ENCODE peak calls at places on chromosome 13, in four cellular contexts. F is left ventricle myocardium inferior; N is IMR-90; Q is CD8-positive, alpha-beta T cell. K is an unnamed sample. For H3K4me1, the result is how much of the 10 kb centered on the place peaks cover.

GRCh38 chr13:93079294-93079693 is 147.3 kb upstream of the GPC6 start:
- DNase-seq in F (no peak), N (peak), Q (no peak), K (no peak)

GRCh38 chr13:107211073-107211472 is 643.1 kb upstream of the ARGLU1 start:
- DNase-seq in F (peak), N (peak), Q (peak), K (peak)

GRCh38 chr13:34647379-34647778 is 294.7 kb upstream of the NBEA start:
- DNase-seq in F (no peak), N (no peak), Q (no peak), K (no peak)

GRCh38 chr13:94195715-94196114 is 283.8 kb downstream of the DCT start:
- DNase-seq in F (no peak), N (peak), Q (no peak), K (no peak)

GRCh38 chr13:84961023-84961422 is 838.2 kb downstream of the SLITRK6 start:
- DNase-seq in F (no peak), N (no peak), Q (no peak), K (no peak)

GRCh38 chr13:73399347-73400216 is 340.8 kb downstream of the KLF5 start:
- DNase-seq in F (no peak), N (no peak), Q (no peak), K (no peak)

GRCh38 chr13:59452189-59452588 is 711.5 kb downstream of the DIAPH3 start:
- DNase-seq in F (no peak), N (no peak), Q (no peak), K (no peak)

GRCh38 chr13:34176636-34177035 is 358.7 kb downstream of the RFC3 start:
- DNase-seq in F (no peak), N (no peak), Q (no peak), K (no peak)

GRCh38 chr13:42656136-42656535 is 82.2 kb downstream of the TNFSF11 start:
- DNase-seq in F (no peak), N (no peak), Q (no peak), K (no peak)

GRCh38 chr13:102870677-102871415 is 25.0 kb downstream of the ERCC5 start:
- DNase-seq in F (peak), N (peak), Q (peak), K (peak)

GRCh38 chr13:45224181-45224580 is 23.3 kb upstream of the KCTD4 start:
- DNase-seq in F (no peak), N (peak), Q (no peak), K (no peak)

GRCh38 chr13:47672982-47673670 is 327.9 kb downstream of the SUCLA2 start:
- DNase-seq in F (no peak), N (peak), Q (no peak), K (no peak)

GRCh38 chr13:39876258-39876657 is 220.8 kb downstream of the COG6 start:
- DNase-seq in F (no peak), N (peak), Q (no peak), K (no peak)

GRCh38 chr13:65063753-65064152 is 2166.4 kb downstream of the PCDH9 start:
- DNase-seq in F (no peak), N (peak), Q (no peak), K (no peak)

GRCh38 chr13:41716236-41716635 is 244.7 kb downstream of the VWA8 start:
- DNase-seq in F (no peak), N (no peak), Q (no peak), K (no peak)

GRCh38 chr13:61286148-61286745 is 129.4 kb downstream of the PCDH20 start:
- DNase-seq in F (no peak), N (no peak), Q (no peak), K (no peak)

GRCh38 chr13:94079876-94080275 is 399.6 kb downstream of the DCT start:
- DNase-seq in F (no peak), N (peak), Q (no peak), K (no peak)

GRCh38 chr13:102645701-102646100 is 48.9 kb downstream of the TPP2 start:
- DNase-seq in F (no peak), N (no peak), Q (no peak), K (no peak)

GRCh38 chr13:102913924-102914628 is 68.2 kb downstream of the ERCC5 start:
- DNase-seq in F (no peak), N (peak), Q (no peak), K (no peak)

GRCh38 chr13:66640231-66640630 is 589.9 kb downstream of the PCDH9 start:
- DNase-seq in F (no peak), N (no peak), Q (no peak), K (no peak)

GRCh38 chr13:84844473-84844872 is 954.7 kb downstream of the SLITRK6 start:
- DNase-seq in F (no peak), N (no peak), Q (no peak), K (no peak)

GRCh38 chr13:39603424-39603947 is 493 bp upstream of the LHFPL6 start:
- DNase-seq in F (no peak), N (peak), Q (no peak), K (no peak)

GRCh38 chr13:103133551-103133950 is 67.3 kb upstream of the SLC10A2 start:
- DNase-seq in F (no peak), N (no peak), Q (no peak), K (no peak)

GRCh38 chr13:35747594-35747993 is 271.1 kb upstream of the MAB21L1 start:
- DNase-seq in F (no peak), N (no peak), Q (no peak), K (no peak)

GRCh38 chr13:75636339-75637095 is 387 bp downstream of the LMO7 start:
- DNase-seq in F (peak), N (peak), Q (peak), K (peak)

GRCh38 chr13:44797685-44798084 is 191.6 kb downstream of the NUFIP1 start:
- DNase-seq in F (no peak), N (no peak), Q (no peak), K (no peak)

GRCh38 chr13:108777421-108778420 is 148.3 kb downstream of the MYO16 start:
- DNase-seq in F (no peak), N (peak), Q (no peak), K (no peak)

GRCh38 chr13:19663416-19663979 is 30.0 kb downstream of the MPHOSPH8 start:
- DNase-seq in F (no peak), N (no peak), Q (no peak), K (no peak)

GRCh38 chr13:32045963-32046785 is 14.6 kb downstream of the FRY start:
- DNase-seq in F (no peak), N (peak), Q (no peak), K (peak)

GRCh38 chr13:51453308-51453958 is 597 bp upstream of the INTS6 start:
- DNase-seq in F (peak), N (no peak), Q (peak), K (peak)

GRCh38 chr13:51800456-51800855 is 3.5 kb downstream of the DHRS12 start:
- DNase-seq in F (no peak), N (no peak), Q (no peak), K (no peak)

GRCh38 chr13:101916758-101917474 is 464.4 kb downstream of the ITGBL1 start:
- DNase-seq in F (no peak), N (no peak), Q (no peak), K (no peak)

GRCh38 chr13:102198418-102199322 is 203.2 kb downstream of the FGF14 start:
- DNase-seq in F (no peak), N (peak), Q (no peak), K (no peak)

GRCh38 chr13:110240943-110241342 is 66.0 kb downstream of the COL4A1 start:
- DNase-seq in F (no peak), N (no peak), Q (no peak), K (no peak)
- H3K27ac ChIP-seq in F (peak), N (no peak), Q (no peak), K (no peak)

GRCh38 chr13:29943301-29944085 is 93.1 kb upstream of the UBL3 start:
- DNase-seq in F (no peak), N (no peak), Q (no peak), K (no peak)
- H3K4me3 ChIP-seq in F (no peak), N (no peak), Q (no peak), K (no peak)

GRCh38 chr13:30743319-30744055 is 8.1 kb downstream of the ALOX5AP start:
- DNase-seq in F (no peak), N (peak), Q (no peak), K (no peak)

GRCh38 chr13:30745917-30746686 is 10.8 kb downstream of the ALOX5AP start:
- DNase-seq in F (no peak), N (no peak), Q (no peak), K (no peak)

GRCh38 chr13:30742896-30743295 is 7.6 kb downstream of the ALOX5AP start:
- DNase-seq in F (no peak), N (no peak), Q (no peak), K (no peak)

GRCh38 chr13:30744056-30744684 is 8.8 kb downstream of the ALOX5AP start:
- DNase-seq in F (no peak), N (peak), Q (peak), K (peak)

GRCh38 chr13:30744686-30745085 is 9.3 kb downstream of the ALOX5AP start:
- DNase-seq in F (no peak), N (no peak), Q (no peak), K (no peak)
- H3K4me1 ChIP-seq in F (under half), N (under half), Q (under half), K (under half)

GRCh38 chr13:46385946-46386345 is 1.1 kb downstream of the RUBCNL start:
- DNase-seq in F (no peak), N (no peak), Q (no peak), K (no peak)

GRCh38 chr13:46386426-46386995 is 541 bp downstream of the RUBCNL start:
- DNase-seq in F (peak), N (no peak), Q (no peak), K (no peak)

GRCh38 chr13:46388308-46388707 is 1.3 kb upstream of the RUBCNL start:
- DNase-seq in F (no peak), N (no peak), Q (no peak), K (no peak)

GRCh38 chr13:46388846-46389245 is 1.8 kb upstream of the RUBCNL start:
- DNase-seq in F (no peak), N (no peak), Q (no peak), K (no peak)

GRCh38 chr13:46386996-46387851 is at the start of gene RUBCNL:
- DNase-seq in F (peak), N (no peak), Q (no peak), K (peak)
- H3K27ac ChIP-seq in F (peak), N (no peak), Q (no peak), K (no peak)

GRCh38 chr13:113022391-113023216 is 53.6 kb downstream of the MCF2L start:
- DNase-seq in F (no peak), N (no peak), Q (no peak), K (no peak)

GRCh38 chr13:113024466-113024865 is 55.5 kb downstream of the MCF2L start:
- DNase-seq in F (no peak), N (no peak), Q (no peak), K (no peak)

GRCh38 chr13:113023217-113023597 is 54.2 kb downstream of the MCF2L start:
- DNase-seq in F (peak), N (no peak), Q (no peak), K (no peak)

GRCh38 chr13:113021811-113022210 is 52.8 kb downstream of the MCF2L start:
- DNase-seq in F (no peak), N (no peak), Q (no peak), K (no peak)

DNA sequence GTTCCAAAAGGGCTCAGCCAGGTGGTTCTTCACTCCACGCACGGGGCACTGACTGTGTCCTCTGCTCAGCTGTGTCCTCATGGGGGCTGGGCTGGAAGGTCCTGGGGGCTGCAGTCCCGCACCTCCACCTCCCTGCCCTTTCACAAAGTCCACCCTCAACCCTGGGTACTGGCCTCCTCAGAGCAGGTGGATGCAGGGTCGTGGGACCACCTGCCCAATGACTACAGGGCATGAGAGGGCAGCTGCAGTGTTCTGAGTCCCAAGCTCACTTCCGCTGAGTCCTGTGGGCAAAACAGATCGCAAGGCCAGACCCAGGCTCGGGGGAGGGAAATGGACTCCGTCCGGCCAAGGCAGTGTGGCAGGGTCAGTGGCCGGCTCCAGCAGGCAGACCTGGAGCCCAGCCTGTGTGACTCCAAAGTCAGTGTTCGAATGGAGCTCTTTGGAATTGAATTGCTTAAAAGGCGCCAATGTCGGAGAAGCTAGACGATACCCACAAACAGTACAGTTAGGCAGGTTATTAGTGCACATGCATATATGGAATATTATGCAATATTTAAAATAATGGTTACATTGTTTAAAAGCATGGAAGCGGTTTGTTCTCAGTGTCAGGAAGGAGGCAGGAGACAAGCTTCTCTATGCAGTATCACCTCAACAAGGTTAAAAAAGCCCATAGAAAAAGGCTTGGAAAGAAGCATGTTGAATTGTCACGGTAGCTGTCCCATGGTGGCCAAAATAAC is 54.8 kb downstream of the MCF2L start:
- DNase-seq in F (no peak), N (no peak), Q (no peak), K (no peak)
- H3K4me3 ChIP-seq in F (no peak), N (no peak), Q (no peak), K (no peak)

DNA sequence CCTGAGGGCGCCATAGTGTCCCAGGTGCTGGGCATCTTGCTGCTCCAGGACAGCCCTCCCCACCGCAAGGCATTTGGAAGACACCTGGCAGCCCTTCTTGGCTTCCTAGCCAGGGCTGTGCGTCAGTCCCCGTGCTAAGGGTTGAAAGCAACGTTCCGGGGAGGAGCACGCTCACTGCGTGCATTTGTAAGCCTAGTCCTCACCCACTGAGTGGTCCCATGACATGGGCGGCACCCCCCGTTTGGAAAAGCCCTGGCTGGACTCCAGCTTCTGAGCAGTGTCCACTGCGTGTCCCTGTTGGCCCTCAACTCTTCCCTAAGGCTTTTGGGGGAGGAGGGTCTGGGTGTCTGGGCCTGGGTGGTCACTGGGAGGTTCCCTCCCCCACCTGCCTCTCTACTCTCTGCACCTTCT is 76.3 kb upstream of the GPR183 start:
- DNase-seq in F (no peak), N (no peak), Q (peak), K (no peak)
- H3K4me1 ChIP-seq in F (under half), N (under half), Q (half or more), K (half or more)

GRCh38 chr13:23322353-23323336 is 110.9 kb downstream of the SACS start:
- DNase-seq in F (no peak), N (peak), Q (no peak), K (no peak)

GRCh38 chr13:23321534-23322241 is 111.8 kb downstream of the SACS start:
- DNase-seq in F (peak), N (peak), Q (no peak), K (no peak)

GRCh38 chr13:23320926-23321533 is 112.5 kb downstream of the SACS start:
- DNase-seq in F (no peak), N (no peak), Q (no peak), K (no peak)

GRCh38 chr13:23325191-23325590 is 108.3 kb downstream of the SACS start:
- DNase-seq in F (no peak), N (no peak), Q (no peak), K (no peak)

GRCh38 chr13:23323946-23324709 is 109.4 kb downstream of the SACS start:
- DNase-seq in F (no peak), N (peak), Q (no peak), K (no peak)
- H3K27ac ChIP-seq in F (no peak), N (peak), Q (no peak), K (no peak)

DNA sequence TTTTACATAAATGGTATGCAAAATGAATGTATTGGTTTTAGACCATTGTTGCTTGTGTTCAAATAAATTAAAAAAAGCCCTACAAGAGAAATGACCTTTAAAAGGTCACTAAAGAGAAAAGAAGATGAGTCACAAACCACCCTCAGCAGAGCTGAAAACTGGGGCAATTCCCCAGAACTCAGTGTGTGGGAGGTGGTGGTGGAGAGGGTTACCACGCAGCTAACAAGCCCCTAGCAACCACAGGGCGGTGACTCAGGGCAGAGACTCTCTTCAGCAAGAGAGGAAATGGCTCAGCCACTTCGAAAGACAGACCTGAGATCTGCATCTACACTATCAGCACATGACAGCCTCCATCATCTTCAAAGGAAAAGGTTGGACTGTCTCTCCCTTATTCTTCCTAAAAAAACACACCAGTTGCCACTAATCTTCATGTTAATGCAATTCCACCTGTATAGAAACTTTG is 29.4 kb upstream of the NDFIP2 start:
- DNase-seq in F (no peak), N (peak), Q (peak), K (peak)
- H3K4me3 ChIP-seq in F (no peak), N (no peak), Q (no peak), K (no peak)

DNA sequence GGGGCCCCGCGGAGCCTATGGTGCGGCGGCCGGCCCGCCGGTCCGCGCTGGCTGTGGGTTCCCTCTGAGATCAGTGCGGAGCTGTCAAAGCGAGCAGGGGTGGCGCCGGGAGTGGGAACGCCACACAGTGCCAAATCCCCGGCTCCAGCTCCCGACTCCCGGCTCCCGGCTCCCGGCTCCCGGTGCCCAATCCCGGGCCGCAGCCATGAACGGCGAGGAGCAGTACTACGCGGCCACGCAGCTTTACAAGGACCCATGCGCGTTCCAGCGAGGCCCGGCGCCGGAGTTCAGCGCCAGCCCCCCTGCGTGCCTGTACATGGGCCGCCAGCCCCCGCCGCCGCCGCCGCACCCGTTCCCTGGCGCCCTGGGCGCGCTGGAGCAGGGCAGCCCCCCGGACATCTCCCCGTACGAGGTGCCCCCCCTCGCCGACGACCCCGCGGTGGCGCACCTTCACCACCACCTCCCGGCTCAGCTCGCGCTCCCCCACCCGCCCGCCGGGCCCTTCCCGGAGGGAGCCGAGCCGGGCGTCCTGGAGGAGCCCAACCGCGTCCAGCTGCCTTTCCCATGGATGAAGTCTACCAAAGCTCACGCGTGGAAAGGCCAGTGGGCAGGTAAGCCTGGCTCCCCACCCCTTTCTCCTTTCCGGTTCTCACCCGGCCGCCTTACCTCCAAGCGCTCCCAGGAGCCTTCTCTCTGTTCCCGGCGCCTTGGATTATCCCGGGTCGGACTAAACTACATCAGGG is at the start of gene PDX1:
- DNase-seq in F (peak), N (no peak), Q (no peak), K (no peak)
- H3K4me1 ChIP-seq in F (under half), N (under half), Q (under half), K (under half)

DNA sequence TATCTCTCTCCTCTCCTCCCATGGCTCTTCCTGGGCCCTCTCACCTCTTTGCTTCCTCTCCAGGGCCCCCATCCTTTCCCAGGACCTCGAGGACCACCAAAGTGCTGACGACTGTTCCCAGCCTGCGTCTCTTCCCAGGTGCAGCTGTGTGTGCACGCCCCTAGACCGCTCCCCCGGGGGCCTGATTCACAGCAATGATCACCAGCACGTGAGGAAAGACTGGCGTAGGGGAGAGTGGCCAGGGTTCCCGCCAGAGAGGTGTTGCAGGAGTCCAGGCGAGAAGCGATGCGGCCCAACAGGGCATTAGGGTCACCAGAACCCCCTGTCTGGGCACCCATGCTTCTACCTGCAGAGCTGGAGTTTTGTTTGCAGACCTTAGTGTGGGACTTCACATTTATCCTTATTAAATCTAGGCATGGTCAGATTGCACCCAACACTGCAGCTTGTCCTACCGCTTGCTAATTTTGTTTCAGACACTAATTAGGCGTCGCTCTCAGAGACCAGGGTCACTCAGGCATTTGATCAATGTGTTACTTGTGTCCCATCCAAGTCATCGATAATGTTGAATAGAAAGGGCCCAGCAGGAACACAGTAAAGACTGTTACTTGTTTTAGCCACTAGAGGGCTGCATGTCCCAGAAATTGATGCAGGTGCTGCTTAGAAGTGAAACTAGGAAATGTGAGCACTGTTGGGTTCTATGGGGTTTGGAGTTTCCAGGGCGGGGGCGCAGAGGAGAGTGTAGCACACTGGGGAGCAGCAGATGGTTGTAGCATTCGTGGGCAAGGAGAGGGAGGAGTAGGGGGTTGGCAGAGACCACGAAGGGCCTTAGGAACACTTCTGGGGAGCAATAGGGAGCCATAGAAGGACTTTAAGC is 53.2 kb downstream of the CDADC1 start:
- DNase-seq in F (no peak), N (peak), Q (peak), K (peak)
- H3K27ac ChIP-seq in F (peak), N (peak), Q (no peak), K (no peak)

K was measured in naive thymus-derived CD4-positive, alpha-beta T cell.